ENCODE peak calls at places on chromosome 7, in seven cellular contexts. K, O, D, G, A, F and T are unnamed samples.

GRCh38 chr7:41916450-41916927 is 213.6 kb upstream of the INHBA start:
- DNase-seq in K (no peak), O (peak), D (peak), G (no peak), A (peak), F (no peak), T (peak)

GRCh38 chr7:132368246-132368900 is 207.9 kb downstream of the PLXNA4 start:
- DNase-seq in K (peak), O (no peak), D (no peak), G (no peak), A (no peak), F (no peak), T (no peak)

GRCh38 chr7:131071786-131072504 is 255.7 kb upstream of the MKLN1 start:
- DNase-seq in K (no peak), O (peak), D (no peak), G (no peak), A (no peak), F (no peak), T (no peak)

GRCh38 chr7:132435016-132435990 is 141.0 kb downstream of the PLXNA4 start:
- DNase-seq in K (no peak), O (no peak), D (no peak), G (no peak), A (no peak), F (no peak), T (no peak)

GRCh38 chr7:33982425-33982786 is 77.1 kb downstream of the BMPER start:
- DNase-seq in K (no peak), O (peak), D (peak), G (no peak), A (no peak), F (no peak), T (no peak)

GRCh38 chr7:127619681-127620405 is 1.9 kb upstream of the PAX4 start:
- DNase-seq in K (no peak), O (peak), D (no peak), G (no peak), A (no peak), F (peak), T (no peak)

GRCh38 chr7:99624487-99624886 is 7.7 kb downstream of the ZSCAN25 start:
- DNase-seq in K (no peak), O (no peak), D (no peak), G (no peak), A (no peak), F (no peak), T (no peak)

GRCh38 chr7:92013611-92014010 is 72.9 kb downstream of the AKAP9 start:
- DNase-seq in K (no peak), O (no peak), D (no peak), G (no peak), A (no peak), F (no peak), T (no peak)

GRCh38 chr7:115227473-115228235 is 305.8 kb downstream of the MDFIC start:
- DNase-seq in K (no peak), O (no peak), D (no peak), G (no peak), A (no peak), F (no peak), T (no peak)

GRCh38 chr7:5699467-5699866 is 82.0 kb downstream of the RNF216 start:
- DNase-seq in K (no peak), O (no peak), D (no peak), G (no peak), A (no peak), F (no peak), T (no peak)

GRCh38 chr7:134855467-134855866 is 76.0 kb downstream of the CALD1 start:
- DNase-seq in K (no peak), O (peak), D (no peak), G (no peak), A (no peak), F (no peak), T (no peak)

GRCh38 chr7:129774359-129774758 is 162.8 kb downstream of the NRF1 start:
- DNase-seq in K (no peak), O (no peak), D (no peak), G (no peak), A (no peak), F (no peak), T (no peak)

GRCh38 chr7:14047709-14048399 is 58.4 kb upstream of the ETV1 start:
- DNase-seq in K (no peak), O (no peak), D (no peak), G (no peak), A (no peak), F (peak), T (no peak)